ENCODE peak calls at places on chromosomes 13 and 19, in four cellular contexts. Z, G, F and Y are unnamed samples.

GRCh38 chr19:10852098-10852800 is 4.0 kb downstream of the C19orf38 start:
- DNase-seq in F (no peak), Z (peak), G (no peak), Y (peak)

GRCh38 chr19:19911150-19911549 is 10.4 kb downstream of the ZNF93 start:
- DNase-seq in F (no peak), Z (no peak), G (no peak), Y (no peak)

GRCh38 chr13:50611117-50611781 is 232.2 kb downstream of the DLEU7 start:
- DNase-seq in G (no peak), F (no peak), Z (no peak), Y (no peak)

GRCh38 chr13:83881917-83882625 is at the start of gene SLITRK1:
- DNase-seq in Z (no peak), F (peak), G (no peak), Y (no peak)

GRCh38 chr19:30711296-30711695 is 339.1 kb downstream of the ZNF536 start:
- DNase-seq in F (no peak), G (no peak), Z (no peak), Y (no peak)

GRCh38 chr13:30312859-30313258 is 5.5 kb upstream of the KATNAL1 start:
- DNase-seq in F (no peak), G (no peak), Z (no peak), Y (no peak)

GRCh38 chr19:12939292-12939606 is 840 bp downstream of the CALR start:
- DNase-seq in Z (peak), G (no peak), F (no peak), Y (no peak)

GRCh38 chr13:66803759-66804456 is 426.2 kb downstream of the PCDH9 start:
- DNase-seq in G (no peak), F (no peak), Z (peak), Y (no peak)

GRCh38 chr13:102399791-102400618 is 1.8 kb downstream of the FGF14 start:
- DNase-seq in Z (no peak), G (peak), F (no peak), Y (no peak)

GRCh38 chr13:43265028-43265427 is 241.6 kb downstream of the DNAJC15 start:
- DNase-seq in Z (no peak), G (no peak), F (no peak), Y (no peak)

GRCh38 chr19:18373892-18374629 is 11.9 kb upstream of the GDF15 start:
- DNase-seq in Z (peak), F (peak), G (peak), Y (peak)

GRCh38 chr13:101838305-101838835 is 385.9 kb downstream of the ITGBL1 start:
- DNase-seq in G (no peak), Z (peak), F (no peak), Y (no peak)

GRCh38 chr13:105573134-105573533 is 962.3 kb downstream of the EFNB2 start:
- DNase-seq in G (no peak), Z (peak), F (no peak), Y (no peak)

GRCh38 chr19:47230122-47230920 is 678 bp downstream of the BBC3 start:
- DNase-seq in F (peak), Z (no peak), G (peak), Y (no peak)

GRCh38 chr13:27171244-27171829 is at the start of gene USP12:
- DNase-seq in F (no peak), G (peak), Z (no peak), Y (no peak)

GRCh38 chr19:732325-733069 is 18.4 kb upstream of the MISP start:
- DNase-seq in F (no peak), Z (no peak), G (no peak), Y (no peak)

GRCh38 chr13:41132512-41133152 is at the start of gene KBTBD6:
- DNase-seq in G (peak), Z (peak), F (peak), Y (peak)

GRCh38 chr13:45809810-45810394 is 41.7 kb downstream of the SIAH3 start:
- DNase-seq in Z (no peak), G (no peak), F (no peak), Y (no peak)

GRCh38 chr13:94416454-94417080 is 62.9 kb downstream of the DCT start:
- DNase-seq in G (peak), F (no peak), Z (peak), Y (no peak)

GRCh38 chr13:80012281-80012680 is 328.6 kb downstream of the SPRY2 start:
- DNase-seq in G (no peak), Z (peak), F (no peak), Y (no peak)

GRCh38 chr19:50430888-50431342 is 1.8 kb upstream of the MYBPC2 start:
- DNase-seq in G (no peak), F (no peak), Z (no peak), Y (no peak)
- H3K27ac ChIP-seq in G (no peak), F (no peak), Z (no peak), Y (no peak)

DNA sequence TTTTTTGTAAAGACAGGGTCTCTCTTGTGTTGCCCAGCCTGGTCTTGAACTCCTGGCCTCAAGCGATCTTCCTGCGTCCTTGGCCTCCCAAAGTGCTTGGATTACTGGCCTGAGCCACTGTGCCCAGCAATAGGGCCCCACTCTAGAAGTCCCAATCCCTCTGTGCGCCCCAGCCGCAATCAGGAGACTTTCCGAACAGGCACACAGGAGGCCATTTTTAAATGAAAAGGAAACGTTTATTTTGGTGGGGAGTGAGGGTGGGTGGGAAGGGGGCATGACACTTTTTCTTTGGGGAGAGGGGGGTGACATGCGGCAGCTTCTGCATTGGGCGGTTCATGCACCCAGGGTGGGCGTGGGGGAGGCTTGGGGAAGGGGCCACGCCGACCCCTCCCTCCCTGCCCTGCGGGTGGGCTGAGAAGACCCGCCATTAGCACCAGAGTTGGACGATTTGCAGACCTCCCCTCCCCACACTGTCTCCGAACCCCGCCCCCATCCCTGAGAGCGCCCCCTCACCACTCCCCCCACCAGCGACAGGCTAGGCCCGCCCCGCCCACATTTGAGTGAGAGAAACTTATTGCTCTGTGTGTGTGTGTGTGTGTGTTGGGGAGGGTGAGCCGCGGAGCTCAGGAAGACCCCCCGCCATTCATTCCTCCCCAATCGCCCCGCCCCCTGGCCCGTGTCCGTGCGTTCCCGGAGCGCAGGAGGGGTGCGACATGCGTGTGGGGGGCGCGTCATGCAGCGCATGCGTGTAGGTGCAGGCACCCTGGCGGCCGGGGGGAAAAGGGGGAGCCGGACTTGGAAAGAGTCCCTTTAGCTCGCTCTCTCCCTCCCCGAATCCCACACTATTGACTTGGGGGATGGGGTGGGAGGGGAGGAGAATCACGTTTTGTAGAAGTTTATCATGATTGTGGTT is 17.2 kb downstream of the KCNC3 start:
- DNase-seq in Z (peak), G (no peak), F (no peak), Y (no peak)
- H3K27ac ChIP-seq in Z (no peak), G (no peak), F (no peak), Y (no peak)

GRCh38 chr13:113296842-113297369 is at the start of gene LAMP1:
- DNase-seq in G (peak), Z (peak), F (peak), Y (peak)

GRCh38 chr13:113299951-113300350 is 2.9 kb downstream of the LAMP1 start:
- DNase-seq in Z (no peak), F (no peak), G (peak), Y (no peak)

GRCh38 chr13:113291997-113292862 is 4.8 kb upstream of the LAMP1 start:
- DNase-seq in G (no peak), Z (peak), F (no peak), Y (no peak)

GRCh38 chr13:113298001-113298945 is 1.2 kb downstream of the LAMP1 start:
- DNase-seq in Z (peak), G (no peak), F (no peak), Y (no peak)

DNA sequence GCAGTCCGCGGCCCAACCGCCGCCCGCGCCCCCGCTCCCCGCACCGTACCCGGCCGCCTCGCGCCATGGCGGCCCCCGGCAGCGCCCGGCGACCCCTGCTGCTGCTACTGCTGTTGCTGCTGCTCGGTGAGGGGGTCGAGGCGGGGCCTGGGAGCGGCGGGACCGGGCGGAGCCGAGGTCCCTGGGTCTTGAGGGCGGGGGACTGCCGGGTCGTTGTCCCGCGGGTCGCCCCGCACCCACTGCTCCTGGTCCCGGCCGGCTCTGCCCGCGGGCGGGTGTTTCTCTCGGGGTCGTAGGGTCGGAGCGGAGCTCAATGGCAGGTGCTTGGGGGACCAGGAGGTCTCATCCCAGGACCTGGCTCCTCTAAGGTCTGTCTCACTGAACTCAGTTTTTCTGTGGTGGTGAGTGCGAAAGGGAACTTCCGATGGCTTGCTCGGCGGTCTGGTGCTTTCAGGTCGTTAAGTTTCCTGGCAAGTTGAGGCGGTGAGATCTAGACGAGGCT is 382 bp downstream of the LAMP1 start:
- DNase-seq in Z (no peak), G (peak), F (no peak), Y (no peak)
- H3K27ac ChIP-seq in Z (peak), G (peak), F (peak), Y (peak)

GRCh38 chr19:51722492-51722891 is 1.3 kb downstream of the HAS1 start:
- DNase-seq in F (no peak), Z (no peak), G (no peak), Y (no peak)

GRCh38 chr19:51726049-51726448 is 2.3 kb upstream of the HAS1 start:
- DNase-seq in G (no peak), Z (no peak), F (peak), Y (peak)

GRCh38 chr19:51724543-51724942 is 752 bp upstream of the HAS1 start:
- DNase-seq in G (no peak), Z (no peak), F (no peak), Y (no peak)

GRCh38 chr19:51729781-51730180 is 6.0 kb upstream of the HAS1 start:
- DNase-seq in Z (no peak), F (no peak), G (no peak), Y (no peak)

GRCh38 chr19:51727349-51727880 is 3.6 kb upstream of the HAS1 start:
- DNase-seq in F (peak), Z (peak), G (no peak), Y (no peak)
- H3K27ac ChIP-seq in F (peak), Z (peak), G (no peak), Y (peak)

GRCh38 chr13:34321986-34322385 is 504.0 kb downstream of the RFC3 start:
- DNase-seq in Z (no peak), F (no peak), G (no peak), Y (no peak)

GRCh38 chr13:34320084-34320483 is 502.1 kb downstream of the RFC3 start:
- DNase-seq in G (no peak), Z (no peak), F (no peak), Y (no peak)

GRCh38 chr13:34322416-34323074 is 504.6 kb downstream of the RFC3 start:
- DNase-seq in Z (peak), G (no peak), F (no peak), Y (no peak)
- H3K27ac ChIP-seq in Z (no peak), G (no peak), F (no peak), Y (no peak)

GRCh38 chr13:39036212-39036611 is 1.7 kb downstream of the PROSER1 start:
- DNase-seq in Z (peak), G (no peak), F (no peak), Y (no peak)

GRCh38 chr13:39034085-39034484 is 3.8 kb downstream of the PROSER1 start:
- DNase-seq in G (no peak), F (no peak), Z (no peak), Y (no peak)

GRCh38 chr13:39037410-39037879 is 444 bp downstream of the PROSER1 start:
- DNase-seq in F (peak), G (no peak), Z (no peak), Y (no peak)

GRCh38 chr13:39035204-39035603 is 2.7 kb downstream of the PROSER1 start:
- DNase-seq in F (no peak), G (no peak), Z (no peak), Y (no peak)

GRCh38 chr13:39035799-39036198 is 2.1 kb downstream of the PROSER1 start:
- DNase-seq in G (no peak), Z (no peak), F (no peak), Y (no peak)
- H3K27ac ChIP-seq in G (no peak), Z (no peak), F (no peak), Y (peak)

DNA sequence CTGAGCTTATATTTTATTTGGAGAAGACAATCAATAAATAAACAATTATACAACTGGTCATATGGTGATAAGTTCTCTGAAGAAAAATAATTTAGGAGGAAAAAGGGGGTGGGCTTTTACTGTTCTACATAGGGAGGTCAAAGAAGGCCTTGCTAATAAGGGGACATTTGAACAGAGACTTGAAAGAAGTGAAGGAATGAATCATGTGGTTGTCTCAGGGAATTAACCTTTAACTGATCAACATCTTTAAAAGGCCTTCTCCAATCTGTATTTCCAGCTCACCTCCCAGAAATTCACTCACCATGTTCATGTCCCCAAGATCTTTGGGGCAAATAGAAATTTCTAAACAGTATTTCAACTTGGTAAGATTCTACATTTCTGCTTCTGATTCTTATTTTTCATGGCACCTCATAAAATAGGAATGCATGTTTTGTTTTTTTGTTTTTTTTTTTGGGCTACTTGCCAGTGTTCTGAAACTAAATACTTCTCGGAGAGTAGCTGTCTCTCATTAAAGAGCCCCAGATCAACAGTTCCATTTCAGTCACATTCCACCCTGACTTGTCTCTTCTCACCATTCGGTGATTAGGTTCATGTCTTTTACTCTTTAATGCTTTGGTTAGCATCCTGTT is 19.2 kb upstream of the LPAR6 start:
- DNase-seq in F (no peak), G (no peak), Z (no peak), Y (no peak)
- H3K27ac ChIP-seq in F (no peak), G (peak), Z (no peak), Y (no peak)

DNA sequence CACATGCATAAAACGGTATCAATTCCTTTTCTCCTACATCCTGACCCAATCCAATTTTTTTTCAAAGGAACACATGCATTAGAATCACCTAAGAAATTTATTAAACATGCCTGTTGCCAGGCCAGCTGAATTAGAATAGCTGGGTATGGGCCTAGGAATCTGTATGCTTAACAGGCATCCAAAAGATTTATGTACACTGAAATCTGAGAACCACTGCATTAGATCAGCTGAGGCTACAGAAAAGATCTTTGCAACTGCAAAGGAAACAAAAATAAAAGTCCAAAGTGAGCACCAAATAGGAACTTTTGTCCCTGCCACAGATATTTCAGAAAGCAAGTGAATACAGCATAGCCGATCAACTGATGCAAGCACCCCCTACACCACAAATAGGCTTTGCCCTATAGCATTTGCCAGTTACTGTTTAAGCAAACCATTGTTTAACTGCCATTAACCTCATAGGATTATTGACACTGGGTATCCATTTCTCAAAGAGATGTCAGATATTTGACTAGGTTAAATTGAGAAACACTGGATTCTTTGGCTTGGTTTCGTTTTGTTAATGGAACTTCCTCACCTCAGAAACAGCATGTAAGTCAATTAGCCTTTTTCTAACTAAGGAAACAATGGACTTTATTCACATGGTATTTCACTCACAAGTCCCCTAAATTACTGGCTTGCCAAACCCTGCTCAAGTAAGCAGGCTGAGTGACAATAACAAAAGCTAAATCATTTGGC is 68.0 kb downstream of the SUCLA2 start:
- DNase-seq in Z (no peak), F (no peak), G (no peak), Y (no peak)
- H3K27ac ChIP-seq in Z (no peak), F (no peak), G (no peak), Y (no peak)

GRCh38 chr19:40356681-40357595 is 8.4 kb downstream of the PLD3 start:
- DNase-seq in G (no peak), F (no peak), Z (no peak), Y (no peak)

GRCh38 chr19:40357655-40358054 is 9.2 kb downstream of the PLD3 start:
- DNase-seq in F (no peak), G (no peak), Z (no peak), Y (no peak)

GRCh38 chr19:40360020-40360686 is 11.7 kb downstream of the PLD3 start:
- DNase-seq in F (no peak), Z (no peak), G (no peak), Y (no peak)

GRCh38 chr19:40355975-40356680 is 7.6 kb downstream of the PLD3 start:
- DNase-seq in Z (no peak), F (no peak), G (no peak), Y (no peak)

DNA sequence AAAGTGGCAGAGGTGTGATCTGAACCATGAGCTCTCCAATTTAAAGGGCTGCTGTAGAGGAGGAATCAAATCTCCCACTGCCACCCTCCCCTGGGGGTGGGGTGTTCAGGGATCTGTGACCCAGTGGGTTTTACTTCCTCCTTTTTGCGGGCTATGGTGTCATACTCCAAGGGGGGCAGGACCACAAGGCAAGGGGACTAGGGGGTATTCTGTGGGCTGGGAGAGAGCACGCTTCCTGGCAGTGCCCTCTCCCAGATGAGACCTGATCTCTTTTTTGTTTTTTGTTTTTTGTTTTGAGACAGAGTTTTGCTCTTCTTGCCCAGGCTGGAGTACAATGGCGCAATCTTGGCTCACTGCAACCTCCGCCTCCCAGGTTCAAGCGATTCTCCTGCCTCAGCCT is 10.3 kb downstream of the PLD3 start:
- DNase-seq in F (no peak), Z (no peak), G (no peak), Y (no peak)
- H3K27ac ChIP-seq in F (peak), Z (no peak), G (no peak), Y (no peak)

GRCh38 chr13:82739881-82740280 is 1142.4 kb downstream of the SLITRK1 start:
- DNase-seq in Z (peak), G (no peak), F (no peak), Y (no peak)
- H3K27ac ChIP-seq in Z (no peak), G (no peak), F (no peak), Y (no peak)